ENCODE peak calls at places on chromosomes 6 and 20, in seven cellular contexts. F is cardiac fibroblast, Z is choroid plexus epithelial cell, D is HCT116, H is fibroblast of lung, J is brain microvascular endothelial cell, X is IMR-90. L is an unnamed sample.

GRCh38 chr6:15327271-15327670 is 81.4 kb downstream of the JARID2 start:
- DNase-seq in F (peak), Z (no peak), D (peak), H (no peak), J (no peak), X (no peak), L (no peak)

GRCh38 chr6:43926644-43927524 is 156.9 kb downstream of the VEGFA start:
- DNase-seq in F (peak), Z (peak), D (peak), H (peak), J (peak), X (peak), L (peak)

GRCh38 chr6:160240691-160241084 is 17.9 kb downstream of the SLC22A2 start:
- DNase-seq in F (no peak), Z (no peak), D (no peak), H (no peak), J (no peak), X (no peak), L (no peak)

GRCh38 chr20:39069976-39070375 is 107.8 kb downstream of the DHX35 start:
- DNase-seq in F (no peak), Z (no peak), D (no peak), H (no peak), J (no peak), X (peak), L (no peak)

GRCh38 chr6:113182370-113183141 is 674.6 kb upstream of the MARCKS start:
- DNase-seq in F (peak), Z (peak), D (no peak), H (peak), J (peak), X (peak), L (peak)

GRCh38 chr20:10115021-10115420 is 80.2 kb downstream of the ANKEF1 start:
- DNase-seq in F (peak), Z (peak), D (no peak), H (peak), J (peak), X (peak), L (peak)

GRCh38 chr20:17693534-17694001 is 6.2 kb upstream of the BANF2 start:
- DNase-seq in F (no peak), Z (no peak), D (no peak), H (no peak), J (no peak), X (no peak), L (no peak)

GRCh38 chr6:134819236-134819635 is 130.7 kb downstream of the ALDH8A1 start:
- DNase-seq in F (peak), Z (no peak), D (no peak), H (no peak), J (no peak), X (no peak), L (no peak)

GRCh38 chr20:49400904-49401303 is 81.6 kb downstream of the KCNB1 start:
- DNase-seq in F (peak), Z (peak), D (no peak), H (peak), J (no peak), X (peak), L (no peak)

GRCh38 chr6:153130515-153131036 is 506 bp downstream of the RGS17 start:
- DNase-seq in F (no peak), Z (no peak), D (no peak), H (no peak), J (no peak), X (no peak), L (no peak)

GRCh38 chr20:62500237-62500864 is 24.6 kb upstream of the GATA5 start:
- DNase-seq in F (peak), Z (peak), D (peak), H (peak), J (peak), X (peak), L (no peak)

GRCh38 chr20:9978395-9979004 is 56.3 kb upstream of the ANKEF1 start:
- DNase-seq in F (peak), Z (peak), D (peak), H (peak), J (peak), X (peak), L (peak)

GRCh38 chr6:69914015-69914485 is 47.7 kb downstream of the COL19A1 start:
- DNase-seq in F (no peak), Z (peak), D (no peak), H (peak), J (no peak), X (peak), L (no peak)

GRCh38 chr6:111564482-111564945 is 41.2 kb downstream of the TRAF3IP2 start:
- DNase-seq in F (peak), Z (peak), D (no peak), H (peak), J (no peak), X (peak), L (no peak)

GRCh38 chr6:129776542-129776941 is 66.6 kb upstream of the ARHGAP18 start:
- DNase-seq in F (no peak), Z (no peak), D (no peak), H (no peak), J (no peak), X (no peak), L (no peak)

GRCh38 chr6:2733324-2733723 is 17.4 kb downstream of the MYLK4 start:
- DNase-seq in F (peak), Z (peak), D (no peak), H (no peak), J (peak), X (peak), L (no peak)

GRCh38 chr20:4406627-4407026 is 315.1 kb upstream of the PRND start:
- DNase-seq in F (peak), Z (peak), D (peak), H (peak), J (peak), X (peak), L (peak)

GRCh38 chr6:56816393-56816792 is 138.5 kb upstream of the BEND6 start:
- DNase-seq in F (no peak), Z (no peak), D (no peak), H (no peak), J (no peak), X (no peak), L (no peak)

GRCh38 chr6:154488802-154489437 is 21.6 kb downstream of the CNKSR3 start:
- DNase-seq in F (peak), Z (peak), D (peak), H (peak), J (peak), X (peak), L (peak)

GRCh38 chr6:125853740-125854139 is 63.0 kb downstream of the NCOA7 start:
- DNase-seq in F (no peak), Z (peak), D (no peak), H (peak), J (no peak), X (no peak), L (no peak)

GRCh38 chr6:157157228-157157627 is 166.1 kb downstream of the TMEM242 start:
- DNase-seq in F (no peak), Z (no peak), D (no peak), H (no peak), J (no peak), X (no peak), L (no peak)

GRCh38 chr6:134921276-134921979 is 28.5 kb downstream of the ALDH8A1 start:
- DNase-seq in F (no peak), Z (no peak), D (no peak), H (no peak), J (no peak), X (no peak), L (no peak)

GRCh38 chr6:28981391-28981832 is 23.7 kb downstream of the ZNF311 start:
- DNase-seq in F (peak), Z (peak), D (peak), H (peak), J (peak), X (peak), L (no peak)

GRCh38 chr6:10381830-10382208 is 33.1 kb downstream of the TFAP2A start:
- DNase-seq in F (no peak), Z (no peak), D (no peak), H (no peak), J (no peak), X (no peak), L (no peak)

GRCh38 chr6:10383312-10384063 is 31.4 kb downstream of the TFAP2A start:
- DNase-seq in F (no peak), Z (no peak), D (peak), H (no peak), J (no peak), X (no peak), L (no peak)

GRCh38 chr6:10382728-10383127 is 32.1 kb downstream of the TFAP2A start:
- DNase-seq in F (no peak), Z (no peak), D (no peak), H (no peak), J (no peak), X (no peak), L (no peak)

GRCh38 chr6:10382322-10382721 is 32.6 kb downstream of the TFAP2A start:
- DNase-seq in F (no peak), Z (no peak), D (no peak), H (no peak), J (no peak), X (no peak), L (no peak)

GRCh38 chr6:10381133-10381829 is 33.6 kb downstream of the TFAP2A start:
- DNase-seq in F (no peak), Z (no peak), D (no peak), H (no peak), J (no peak), X (no peak), L (no peak)
- H3K4me3 ChIP-seq in F (no peak), Z (no peak), D (no peak), H (no peak), J (no peak), X (no peak), L (no peak)

GRCh38 chr6:19470333-19470732 is 366.8 kb upstream of the ID4 start:
- DNase-seq in F (no peak), Z (no peak), D (no peak), H (no peak), J (no peak), X (no peak), L (no peak)

GRCh38 chr6:19472168-19472567 is 365.0 kb upstream of the ID4 start:
- DNase-seq in F (peak), Z (peak), D (peak), H (peak), J (peak), X (peak), L (peak)

GRCh38 chr6:19478273-19478672 is 358.9 kb upstream of the ID4 start:
- DNase-seq in F (no peak), Z (no peak), D (no peak), H (no peak), J (no peak), X (no peak), L (no peak)

GRCh38 chr6:19477563-19477962 is 359.6 kb upstream of the ID4 start:
- DNase-seq in F (no peak), Z (no peak), D (no peak), H (no peak), J (no peak), X (no peak), L (no peak)

DNA sequence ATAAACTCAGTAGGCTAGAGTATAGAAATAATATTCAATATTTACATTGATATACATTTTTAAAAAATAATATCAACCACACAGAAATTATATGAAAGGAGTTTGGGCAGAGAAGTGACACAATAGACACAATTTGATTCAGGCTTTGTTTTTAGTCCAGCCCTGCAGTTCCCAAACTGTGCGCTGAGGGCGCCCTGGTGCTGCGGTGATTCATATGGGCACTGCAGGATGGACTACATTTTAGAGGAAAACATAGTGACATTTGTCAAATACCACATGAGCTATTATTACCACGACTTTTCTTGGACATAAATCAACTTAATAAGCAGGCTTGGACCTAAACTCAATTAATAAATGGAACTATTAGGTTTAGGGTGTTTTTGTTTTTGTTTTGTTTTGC is 364.3 kb upstream of the ID4 start:
- DNase-seq in F (peak), Z (peak), D (no peak), H (no peak), J (no peak), X (no peak), L (no peak)
- TF ChIP-seq CTCF in F (peak), Z (peak), D (peak), H (peak), J (peak), X (no peak), L (peak)

DNA sequence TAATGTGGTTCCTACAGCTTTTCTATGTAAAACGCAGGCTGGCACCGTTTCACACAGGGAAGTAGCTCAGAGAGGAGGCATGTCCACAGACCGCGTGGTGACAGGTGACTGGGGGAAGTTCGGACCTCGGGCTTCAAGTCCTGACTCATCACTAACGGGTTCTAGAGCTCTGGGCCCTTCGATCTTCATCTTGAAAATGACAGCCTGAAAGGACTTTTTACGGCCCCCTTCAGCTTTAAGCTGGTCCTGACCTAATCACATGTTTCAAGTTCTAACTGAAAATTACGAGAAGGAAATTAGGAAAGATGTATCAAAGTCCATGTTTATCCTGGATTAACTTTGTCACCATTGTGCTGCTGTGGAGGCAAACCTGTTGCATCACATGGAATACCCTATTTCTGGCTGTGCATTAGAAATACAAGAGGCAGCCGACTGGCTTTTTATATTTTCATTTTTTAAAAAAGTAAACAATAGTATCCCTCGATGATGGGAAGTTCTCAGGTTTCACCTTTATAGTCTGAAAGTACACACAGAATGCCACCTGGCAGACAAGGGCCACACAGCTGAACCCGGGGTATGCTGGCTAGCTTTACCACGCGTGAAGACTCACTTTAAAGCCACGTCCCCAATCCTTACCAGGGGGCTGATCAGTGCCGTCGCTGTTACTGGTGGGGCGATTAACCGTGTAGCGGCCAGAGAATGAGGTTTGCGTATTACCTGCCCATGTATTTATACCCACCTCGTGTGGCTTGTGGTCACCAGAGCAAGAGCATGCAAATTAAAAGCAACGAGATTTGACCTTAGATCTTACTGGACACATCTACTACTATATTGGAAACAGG is 1.9 kb downstream of the MAN1A1 start:
- DNase-seq in F (no peak), Z (no peak), D (no peak), H (no peak), J (no peak), X (peak), L (no peak)
- H3K4me3 ChIP-seq in F (peak), Z (peak), D (peak), H (peak), J (peak), X (peak), L (peak)

GRCh38 chr6:158713469-158713868 is 63.6 kb downstream of the SYTL3 start:
- DNase-seq in F (no peak), Z (no peak), D (no peak), H (no peak), J (no peak), X (no peak), L (no peak)

GRCh38 chr6:158717341-158718328 is 67.8 kb downstream of the SYTL3 start:
- DNase-seq in F (no peak), Z (no peak), D (no peak), H (no peak), J (no peak), X (no peak), L (no peak)

GRCh38 chr6:158711264-158711663 is 61.4 kb downstream of the SYTL3 start:
- DNase-seq in F (peak), Z (no peak), D (no peak), H (peak), J (no peak), X (peak), L (no peak)

GRCh38 chr6:158718431-158719126 is 68.7 kb downstream of the SYTL3 start:
- DNase-seq in F (peak), Z (peak), D (peak), H (no peak), J (peak), X (no peak), L (no peak)

DNA sequence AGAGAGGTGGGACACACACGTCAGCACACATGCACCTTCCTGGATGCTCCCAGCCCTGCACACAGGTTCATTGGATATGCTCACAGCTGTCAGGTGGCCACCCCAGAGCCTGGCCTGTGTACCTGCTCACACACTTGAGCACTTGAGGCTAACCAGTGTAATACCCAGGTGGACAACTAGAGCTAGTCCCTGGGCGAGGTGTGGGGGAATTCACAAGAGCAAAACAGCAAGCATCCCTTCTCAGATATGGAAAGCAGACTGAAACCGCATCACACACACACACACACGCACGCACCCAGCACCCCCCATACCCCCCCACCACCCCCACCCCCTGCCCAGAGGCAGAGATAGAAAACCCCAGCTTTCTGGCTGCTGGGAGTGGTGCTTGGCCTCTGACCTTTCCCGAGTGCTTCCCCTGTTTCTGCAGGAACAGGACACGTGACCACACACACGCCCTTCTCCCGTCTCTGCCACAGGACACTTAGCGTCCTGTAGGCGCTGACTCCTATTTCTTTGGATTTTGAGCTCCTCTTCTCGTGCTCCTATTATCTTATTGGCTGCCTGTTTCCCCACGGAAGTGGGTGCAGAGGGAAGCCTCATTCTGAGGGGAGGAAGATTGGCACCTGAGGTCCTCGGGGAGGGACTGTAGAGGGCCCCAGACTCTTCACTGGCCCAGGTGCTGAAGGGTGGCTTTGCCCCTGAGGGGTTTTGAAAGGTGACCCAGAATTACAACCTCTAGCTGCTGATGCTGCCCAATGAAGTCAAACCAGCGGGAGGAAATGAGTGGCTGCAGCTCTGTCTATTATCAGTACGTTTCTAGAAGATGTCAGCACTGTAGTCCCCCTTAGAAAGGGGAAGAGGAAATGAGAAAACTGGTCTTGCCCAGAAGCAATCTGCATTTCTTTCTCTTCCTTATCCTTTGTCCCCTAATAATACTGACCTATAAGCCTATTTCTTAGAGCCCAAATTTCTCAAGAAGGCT is 65.8 kb downstream of the SYTL3 start:
- DNase-seq in F (no peak), Z (no peak), D (no peak), H (no peak), J (no peak), X (no peak), L (no peak)
- TF ChIP-seq CTCF in F (no peak), Z (no peak), D (no peak), H (no peak), J (no peak), X (no peak), L (no peak)

GRCh38 chr6:32196682-32197616 is 4.5 kb upstream of the GPSM3 start:
- DNase-seq in F (peak), Z (no peak), D (no peak), H (no peak), J (no peak), X (peak), L (no peak)
- H3K4me3 ChIP-seq in F (peak), Z (peak), D (peak), H (peak), J (peak), X (peak), L (peak)

DNA sequence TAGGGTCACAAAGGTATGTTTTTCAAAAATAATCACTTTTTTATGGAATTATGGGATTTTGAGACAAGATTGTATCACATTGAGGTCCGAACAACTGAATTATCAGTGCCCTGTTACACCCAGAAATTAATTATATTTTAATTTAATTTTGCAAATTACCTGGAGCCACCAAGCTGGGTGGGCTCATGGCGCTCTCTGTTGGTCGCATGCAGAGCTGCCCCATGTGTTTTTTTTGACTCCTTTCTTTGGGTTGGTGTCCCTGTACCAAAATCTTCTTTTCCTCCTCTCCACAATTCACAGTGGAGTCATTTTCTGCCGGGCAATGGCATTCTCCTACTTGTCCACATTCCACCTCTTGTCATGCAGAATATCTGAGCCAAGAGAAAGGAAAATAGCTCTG is 38.9 kb upstream of the FRMD1 start:
- DNase-seq in F (no peak), Z (peak), D (no peak), H (no peak), J (no peak), X (no peak), L (no peak)
- TF ChIP-seq CTCF in F (peak), Z (peak), D (peak), H (peak), J (peak), X (peak), L (peak)

GRCh38 chr6:124334359-124334758 is 530.7 kb downstream of the NKAIN2 start:
- DNase-seq in F (no peak), Z (no peak), D (no peak), H (no peak), J (no peak), X (no peak), L (no peak)

DNA sequence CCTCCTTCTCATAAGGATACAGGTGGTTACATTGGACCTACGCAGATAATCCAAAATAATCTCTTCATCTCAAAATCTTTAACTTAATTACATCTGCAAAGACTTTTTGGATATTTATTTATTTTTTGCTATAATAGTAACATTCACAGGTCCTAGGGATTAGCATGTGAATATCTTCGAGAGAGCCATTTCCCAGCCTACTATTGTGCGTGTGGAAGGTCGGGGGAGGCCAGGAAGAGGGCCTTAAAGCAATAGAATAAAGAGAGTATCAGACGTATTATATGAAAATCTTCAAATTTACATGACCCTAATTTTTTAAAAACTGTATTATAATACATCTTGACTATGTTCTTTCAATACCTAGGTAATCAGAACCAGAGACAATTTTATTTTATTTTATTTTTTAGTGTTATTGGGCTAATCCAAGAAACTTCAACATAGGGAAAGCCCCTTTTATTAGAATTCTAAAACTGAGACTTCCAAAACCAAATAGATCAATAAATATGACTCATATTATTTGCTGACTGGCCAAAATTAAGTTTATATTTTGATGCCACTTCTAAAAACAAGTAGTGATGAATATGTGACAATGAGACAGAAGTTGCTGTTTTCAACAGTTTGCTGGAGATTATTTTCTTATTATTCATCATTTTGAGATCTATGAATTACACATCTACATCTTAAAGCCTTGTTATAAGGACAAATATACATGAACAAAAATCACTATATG is 536.1 kb downstream of the NKAIN2 start:
- DNase-seq in F (no peak), Z (no peak), D (no peak), H (no peak), J (no peak), X (no peak), L (no peak)
- H3K4me3 ChIP-seq in F (no peak), Z (no peak), D (no peak), H (no peak), J (no peak), X (no peak), L (no peak)

L was measured in BJ.